ENCODE peak calls at places on chromosomes 5 and 9, in four cellular contexts. L is K562, U is SK-N-SH, I is HepG2. D is an unnamed sample.

GRCh38 chr5:55720188-55720703 is 8.1 kb upstream of the SLC38A9 start:
- DNase-seq in L (no peak), U (no peak), I (no peak), D (no peak)

GRCh38 chr9:36976371-36977030 is 57.6 kb downstream of the PAX5 start:
- DNase-seq in L (no peak), U (no peak), I (no peak), D (no peak)

GRCh38 chr9:132923346-132923902 is 21.0 kb downstream of the TSC1 start:
- DNase-seq in L (no peak), U (no peak), I (no peak), D (no peak)

GRCh38 chr5:168114444-168115017 is 176.9 kb upstream of the WWC1 start:
- DNase-seq in L (peak), U (peak), I (peak), D (peak)

GRCh38 chr5:139386039-139386438 is 2.9 kb upstream of the SLC23A1 start:
- DNase-seq in L (no peak), U (no peak), I (no peak), D (no peak)

GRCh38 chr9:38094165-38094564 is 25.1 kb upstream of the SHB start:
- DNase-seq in L (no peak), U (no peak), I (no peak), D (no peak)

GRCh38 chr5:68264024-68264956 is 48.7 kb downstream of the PIK3R1 start:
- DNase-seq in L (no peak), U (no peak), I (peak), D (no peak)

GRCh38 chr5:143352691-143353090 is 50.8 kb downstream of the NR3C1 start:
- DNase-seq in L (no peak), U (no peak), I (no peak), D (no peak)

GRCh38 chr5:120014535-120014934 is 385.2 kb downstream of the FAM170A start:
- DNase-seq in L (no peak), U (no peak), I (no peak), D (no peak)

GRCh38 chr9:36441966-36442365 is 41.9 kb upstream of the RNF38 start:
- DNase-seq in L (no peak), U (no peak), I (no peak), D (no peak)

GRCh38 chr9:98994226-98995058 is 50.7 kb downstream of the COL15A1 start:
- DNase-seq in L (no peak), U (no peak), I (no peak), D (no peak)

GRCh38 chr5:139388198-139388821 is 1.4 kb downstream of the MZB1 start:
- DNase-seq in L (no peak), U (no peak), I (peak), D (no peak)

GRCh38 chr9:77291714-77292113 is 114.4 kb downstream of the VPS13A start:
- DNase-seq in L (peak), U (peak), I (peak), D (no peak)

GRCh38 chr9:100038472-100038871 is 60.3 kb downstream of the ERP44 start:
- DNase-seq in L (no peak), U (no peak), I (no peak), D (no peak)

GRCh38 chr9:20330688-20331087 is 291.6 kb downstream of the MLLT3 start:
- DNase-seq in L (no peak), U (no peak), I (no peak), D (no peak)

GRCh38 chr5:32562841-32563240 is 22.5 kb upstream of the SUB1 start:
- DNase-seq in L (no peak), U (no peak), I (no peak), D (no peak)

GRCh38 chr5:50684721-50685120 is 18.3 kb downstream of the PARP8 start:
- DNase-seq in L (no peak), U (no peak), I (no peak), D (no peak)

GRCh38 chr5:164763211-164763610 is 1257.8 kb downstream of the MAT2B start:
- DNase-seq in L (no peak), U (no peak), I (no peak), D (no peak)

GRCh38 chr5:82327961-82328360 is 49.8 kb upstream of the RPS23 start:
- DNase-seq in L (no peak), U (no peak), I (no peak), D (no peak)

GRCh38 chr9:97907051-97907450 is 15.2 kb downstream of the TRMO start:
- DNase-seq in L (no peak), U (no peak), I (no peak), D (no peak)

GRCh38 chr9:6735422-6735821 is 22.4 kb upstream of the KDM4C start:
- DNase-seq in L (no peak), U (no peak), I (no peak), D (no peak)

GRCh38 chr9:137308102-137308619 is 6.1 kb upstream of the NRARP start:
- DNase-seq in L (peak), U (peak), I (no peak), D (no peak)

GRCh38 chr9:129071526-129072131 is 9.3 kb upstream of the DOLPP1 start:
- DNase-seq in L (no peak), U (no peak), I (no peak), D (peak)

GRCh38 chr9:131050831-131051230 is 41.9 kb downstream of the LAMC3 start:
- DNase-seq in L (no peak), U (no peak), I (no peak), D (no peak)

GRCh38 chr9:8558176-8558575 is 758.6 kb upstream of the DMAC1 start:
- DNase-seq in L (no peak), U (no peak), I (no peak), D (no peak)

GRCh38 chr5:50445281-50445949 is 4.3 kb upstream of the EMB start:
- DNase-seq in L (no peak), U (no peak), I (no peak), D (no peak)

GRCh38 chr5:132265336-132266030 is 8.0 kb downstream of the PDLIM4 start:
- DNase-seq in L (no peak), U (peak), I (peak), D (no peak)

GRCh38 chr5:171720086-171720485 is 65.5 kb upstream of the SMIM23 start:
- DNase-seq in L (no peak), U (no peak), I (no peak), D (no peak)

GRCh38 chr9:33351547-33351946 is 50.8 kb downstream of the AQP7 start:
- DNase-seq in L (no peak), U (no peak), I (no peak), D (no peak)
- TF ChIP-seq FOXJ3 in L (no peak), U (no peak), I (no peak), D (no peak)

DNA sequence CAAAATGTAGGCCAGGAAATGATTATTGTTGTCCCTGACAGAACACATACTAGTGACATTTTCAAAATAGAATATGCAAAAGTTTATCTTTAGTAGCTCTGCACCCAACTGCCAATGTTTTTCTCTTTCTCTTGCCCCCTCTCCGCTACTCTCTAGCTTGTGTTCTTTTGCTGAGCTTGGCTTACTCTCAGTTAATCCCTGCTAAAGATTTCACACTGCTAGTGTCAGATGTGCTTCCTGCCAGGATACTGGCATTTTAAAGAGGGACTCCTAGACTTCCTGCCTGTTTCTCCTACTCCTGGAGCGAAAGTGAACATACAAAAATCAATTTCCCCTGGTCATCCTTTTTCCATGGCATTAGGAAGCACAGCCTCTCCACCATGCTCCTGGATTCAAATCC is 260.5 kb downstream of the ARRDC3 start:
- DNase-seq in L (no peak), U (no peak), I (no peak), D (no peak)
- TF ChIP-seq MAX in L (no peak), U (no peak), I (no peak), D (no peak)

GRCh38 chr9:123680382-123680781 is 249.5 kb downstream of the DENND1A start:
- DNase-seq in L (no peak), U (no peak), I (no peak), D (no peak)
- TF ChIP-seq USF2 in L (no peak), U (no peak), I (no peak), D (no peak)

GRCh38 chr9:127908660-127908926 is 8.2 kb downstream of the ST6GALNAC4 start:
- DNase-seq in L (no peak), U (no peak), I (no peak), D (no peak)
- TF ChIP-seq FOXJ3 in L (no peak), U (no peak), I (no peak), D (no peak)

GRCh38 chr5:169876376-169876775 is 103.9 kb downstream of the INSYN2B start:
- DNase-seq in L (no peak), U (no peak), I (no peak), D (no peak)
- TF ChIP-seq MAX in L (no peak), U (no peak), I (no peak), D (no peak)

GRCh38 chr9:113152699-113153098 is 1.9 kb downstream of the SLC31A2 start:
- DNase-seq in L (no peak), U (no peak), I (no peak), D (no peak)

GRCh38 chr9:113148377-113148715 is 2.5 kb upstream of the SLC31A2 start:
- DNase-seq in L (no peak), U (no peak), I (no peak), D (no peak)

GRCh38 chr9:113151696-113152630 is 1.2 kb downstream of the SLC31A2 start:
- DNase-seq in L (no peak), U (no peak), I (no peak), D (no peak)

GRCh38 chr9:113148996-113149960 is 1.5 kb upstream of the SLC31A2 start:
- DNase-seq in L (no peak), U (no peak), I (peak), D (no peak)

GRCh38 chr9:113150670-113151591 is at the start of gene SLC31A2:
- DNase-seq in L (peak), U (peak), I (peak), D (peak)
- TF ChIP-seq USF2 in L (peak), U (peak), I (peak), D (peak)

DNA sequence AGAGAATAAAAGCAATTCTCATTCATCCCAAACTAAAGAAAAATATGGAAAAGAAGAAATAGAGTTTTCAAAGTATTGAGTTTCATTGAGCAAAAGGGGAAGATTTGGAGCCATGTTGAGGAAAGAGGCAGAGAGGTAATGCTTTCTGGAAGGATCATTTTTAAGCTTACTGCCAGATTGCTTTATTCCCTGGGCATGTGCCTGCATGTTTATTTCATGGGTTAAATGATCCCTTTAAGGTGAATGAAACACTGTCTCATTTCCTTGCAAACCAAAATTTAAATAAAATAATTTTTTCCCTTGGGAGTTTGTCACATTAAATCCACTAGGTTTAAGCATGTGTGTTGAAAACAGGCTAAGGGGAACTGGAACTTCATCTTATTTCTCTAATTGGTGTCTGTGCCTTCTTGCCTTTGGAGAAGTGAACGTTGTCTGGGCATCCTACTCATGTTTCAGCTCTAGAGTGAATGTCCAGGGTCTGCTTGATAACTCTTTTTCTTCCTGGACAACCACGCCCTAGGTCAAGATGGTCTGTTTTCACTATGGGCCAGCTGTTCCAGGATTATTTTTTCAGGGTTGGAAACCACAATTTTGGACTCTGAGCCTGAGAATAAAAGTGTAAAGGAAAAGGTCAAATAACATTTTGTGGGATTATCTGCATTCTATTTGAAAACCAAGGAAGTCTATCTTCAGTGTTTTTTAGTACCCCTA is 114.1 kb upstream of the ELL2 start:
- DNase-seq in L (no peak), U (no peak), I (no peak), D (no peak)
- TF ChIP-seq FOXJ3 in L (no peak), U (no peak), I (no peak), D (no peak)

DNA sequence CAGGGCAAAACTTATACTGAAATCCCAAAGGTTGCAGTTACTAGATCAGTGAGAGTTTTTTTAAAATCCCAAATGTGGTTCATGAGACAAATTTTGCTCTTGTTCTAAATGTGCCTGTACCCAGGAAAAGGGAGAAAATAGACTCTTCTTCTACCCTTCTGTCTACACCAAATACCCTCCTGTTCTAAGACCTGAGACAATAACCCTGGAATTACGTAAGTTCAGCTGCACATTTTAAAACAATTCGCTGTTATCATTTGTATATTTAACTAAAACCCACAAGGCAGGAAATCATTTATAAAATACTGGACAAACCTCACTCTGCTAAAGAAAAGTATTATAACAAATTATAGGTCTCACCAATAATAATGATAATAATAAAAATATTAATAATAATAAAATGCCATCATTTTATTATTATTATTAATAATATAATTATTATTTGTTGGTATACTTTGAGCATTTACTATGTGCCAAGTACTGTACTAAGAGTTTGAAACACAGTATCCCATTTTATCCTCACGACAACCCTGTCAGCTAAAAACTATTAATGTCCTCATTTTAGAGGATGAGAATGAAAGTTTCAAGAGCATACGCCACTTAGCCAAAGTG is 49.8 kb upstream of the AFAP1L1 start:
- DNase-seq in L (no peak), U (no peak), I (no peak), D (no peak)
- TF ChIP-seq MAX in L (no peak), U (no peak), I (no peak), D (no peak)

DNA sequence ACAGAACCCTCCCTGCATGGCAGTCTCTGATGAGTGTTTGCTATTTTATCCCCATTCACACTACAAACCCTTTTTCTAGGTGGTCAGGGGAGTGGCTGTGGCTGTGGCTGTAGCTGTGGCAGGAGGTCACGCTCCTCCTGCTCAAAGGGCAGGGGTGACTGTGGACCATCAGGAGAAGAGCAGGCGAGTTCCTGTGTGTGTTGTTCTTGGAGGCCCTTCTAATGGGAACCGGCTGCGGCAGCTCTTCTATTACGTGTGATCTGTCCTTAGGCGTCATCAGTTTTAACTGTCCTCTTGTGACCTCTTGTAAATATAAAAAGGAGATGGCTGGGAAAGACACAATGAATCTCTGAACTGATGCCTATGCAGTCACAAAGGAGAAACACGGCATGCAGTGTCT is 65.1 kb downstream of the ANKH start:
- DNase-seq in L (no peak), U (no peak), I (no peak), D (no peak)
- TF ChIP-seq USF2 in L (no peak), U (no peak), I (no peak), D (no peak)